ENCODE peak calls at places on chromosomes 7 and 10, in eight cellular contexts. T is foreskin fibroblast, J is right lobe of liver, V is endothelial cell of umbilical vein, W is epithelial cell of esophagus, U is bronchial epithelial cell, A is A549, L is upper lobe of right lung. M is an unnamed sample.

GRCh38 chr7:74417419-74417971 is 36.2 kb upstream of the GTF2IRD1 start:
- DNase-seq in T (peak), J (peak), V (peak), W (peak), U (peak), A (peak), L (peak), M (peak)

GRCh38 chr7:41693150-41693997 is 9.5 kb downstream of the INHBA start:
- DNase-seq in T (peak), J (no peak), V (no peak), W (peak), U (peak), A (no peak), L (no peak), M (no peak)

GRCh38 chr10:42488416-42488815 is 150.0 kb downstream of the ZNF33B start:
- DNase-seq in T (peak), J (no peak), V (peak), W (no peak), U (peak), A (no peak), L (no peak), M (peak)

GRCh38 chr7:123070702-123071286 is 75.3 kb upstream of the TAS2R16 start:
- DNase-seq in T (no peak), J (no peak), V (peak), W (peak), U (peak), A (peak), L (no peak), M (peak)

GRCh38 chr10:118471863-118472262 is 123.6 kb downstream of the PRLHR start:
- DNase-seq in T (peak), J (no peak), V (no peak), W (peak), U (peak), A (no peak), L (no peak), M (peak)

GRCh38 chr7:69659964-69660363 is 61.7 kb downstream of the AUTS2 start:
- DNase-seq in T (no peak), J (no peak), V (no peak), W (no peak), U (no peak), A (no peak), L (no peak), M (peak)

GRCh38 chr7:115224923-115225322 is 303.0 kb downstream of the MDFIC start:
- DNase-seq in T (no peak), J (no peak), V (no peak), W (no peak), U (no peak), A (no peak), L (no peak), M (no peak)

GRCh38 chr10:1057106-1057657 is 997 bp downstream of the WDR37 start:
- DNase-seq in T (no peak), J (no peak), V (peak), W (peak), U (peak), A (peak), L (no peak), M (no peak)

GRCh38 chr10:108249940-108250339 is 1085.4 kb upstream of the SORCS1 start:
- DNase-seq in T (no peak), J (no peak), V (no peak), W (no peak), U (no peak), A (no peak), L (no peak), M (no peak)

GRCh38 chr7:157703534-157704195 is 366.9 kb downstream of the DNAJB6 start:
- DNase-seq in T (no peak), J (no peak), V (no peak), W (no peak), U (no peak), A (no peak), L (peak), M (no peak)

GRCh38 chr10:91987397-91988037 is 63.9 kb downstream of the BTAF1 start:
- DNase-seq in T (no peak), J (no peak), V (no peak), W (no peak), U (no peak), A (no peak), L (no peak), M (no peak)

GRCh38 chr7:80833289-80834104 is 85.4 kb downstream of the SEMA3C start:
- DNase-seq in T (peak), J (no peak), V (no peak), W (peak), U (peak), A (no peak), L (no peak), M (peak)

GRCh38 chr10:50554995-50555568 is 68.7 kb downstream of the SGMS1 start:
- DNase-seq in T (peak), J (no peak), V (peak), W (no peak), U (no peak), A (no peak), L (no peak), M (peak)

GRCh38 chr10:33216661-33217427 is 117.6 kb downstream of the NRP1 start:
- DNase-seq in T (peak), J (no peak), V (peak), W (peak), U (peak), A (peak), L (no peak), M (peak)

GRCh38 chr10:71481746-71482410 is 85.2 kb downstream of the CDH23 start:
- DNase-seq in T (no peak), J (no peak), V (no peak), W (no peak), U (no peak), A (no peak), L (no peak), M (no peak)

GRCh38 chr10:58041901-58042300 is 225.8 kb downstream of the IPMK start:
- DNase-seq in T (peak), J (no peak), V (no peak), W (peak), U (no peak), A (no peak), L (no peak), M (no peak)

GRCh38 chr7:135659159-135659837 is 3.0 kb upstream of the STMP1 start:
- DNase-seq in T (peak), J (no peak), V (peak), W (no peak), U (no peak), A (no peak), L (no peak), M (peak)

GRCh38 chr10:72316748-72317435 is 37.8 kb downstream of the DNAJB12 start:
- DNase-seq in T (no peak), J (peak), V (peak), W (no peak), U (no peak), A (no peak), L (peak), M (no peak)

GRCh38 chr10:101484154-101484748 is 103.8 kb downstream of the POLL start:
- DNase-seq in T (no peak), J (no peak), V (no peak), W (no peak), U (no peak), A (no peak), L (no peak), M (no peak)

GRCh38 chr7:40784176-40784575 is 649.4 kb downstream of the SUGCT start:
- DNase-seq in T (no peak), J (no peak), V (no peak), W (no peak), U (no peak), A (no peak), L (no peak), M (no peak)

GRCh38 chr7:44447874-44448425 is 42.5 kb downstream of the NUDCD3 start:
- DNase-seq in T (no peak), J (no peak), V (no peak), W (no peak), U (no peak), A (no peak), L (no peak), M (no peak)

GRCh38 chr7:157125376-157126223 is 13.1 kb upstream of the UBE3C start:
- DNase-seq in T (no peak), J (no peak), V (no peak), W (no peak), U (no peak), A (no peak), L (no peak), M (no peak)

DNA sequence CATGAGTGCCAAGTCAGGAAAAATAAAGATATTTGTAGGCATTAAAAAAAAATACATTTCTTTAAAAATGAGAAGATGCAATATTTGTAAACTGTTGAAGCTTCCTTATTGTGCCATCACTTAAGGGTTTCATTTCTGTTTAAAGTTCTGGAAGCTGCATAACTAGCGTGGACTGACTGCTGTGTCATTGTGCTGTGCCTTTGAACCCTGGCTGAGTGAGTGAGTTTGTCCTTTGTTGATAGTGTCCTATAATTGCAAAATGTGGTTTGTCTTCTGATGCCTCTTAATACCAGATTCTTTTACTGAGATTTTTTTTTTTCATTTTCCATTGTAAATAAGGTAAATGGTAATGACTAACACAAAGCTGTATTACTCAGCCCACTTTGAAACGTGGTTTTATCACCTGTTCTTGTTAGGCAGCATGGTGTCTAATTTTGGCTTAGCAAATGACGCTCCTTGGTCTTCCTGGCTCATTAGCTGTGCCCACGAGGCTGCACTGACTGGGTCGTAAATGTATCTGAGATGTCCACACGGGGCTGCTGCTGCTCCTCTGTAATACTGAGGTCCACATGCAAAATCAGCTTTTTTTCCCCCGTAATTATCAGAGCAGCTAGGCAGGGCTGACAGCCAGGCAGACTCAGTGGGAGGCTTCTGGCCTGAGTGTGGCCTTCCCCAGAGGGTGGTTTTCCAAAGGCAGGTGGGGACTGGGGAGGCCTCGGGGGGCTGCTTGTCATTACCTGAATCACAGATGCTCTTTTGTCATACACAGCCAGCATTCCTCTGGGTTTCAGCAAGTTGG is 14.8 kb downstream of the ZSCAN25 start:
- DNase-seq in T (peak), J (no peak), V (no peak), W (peak), U (peak), A (peak), L (no peak), M (peak)
- TF ChIP-seq CTCF in T (peak), J (no peak), V (no peak), W (peak), U (peak), A (peak), L (peak), M (peak)

GRCh38 chr10:97726636-97727178 is 10.2 kb upstream of the ZFYVE27 start:
- DNase-seq in T (peak), J (peak), V (peak), W (peak), U (peak), A (no peak), L (no peak), M (peak)
- H3K4me3 ChIP-seq in T (no peak), J (no peak), V (peak), W (peak), U (no peak), A (no peak), L (no peak), M (peak)

GRCh38 chr10:132536241-132536963 is 1.2 kb upstream of the INPP5A start:
- DNase-seq in T (peak), J (peak), V (no peak), W (no peak), U (no peak), A (no peak), L (peak), M (no peak)
- TF ChIP-seq CTCF in T (no peak), J (no peak), V (no peak), W (no peak), U (no peak), A (no peak), L (no peak), M (no peak)

DNA sequence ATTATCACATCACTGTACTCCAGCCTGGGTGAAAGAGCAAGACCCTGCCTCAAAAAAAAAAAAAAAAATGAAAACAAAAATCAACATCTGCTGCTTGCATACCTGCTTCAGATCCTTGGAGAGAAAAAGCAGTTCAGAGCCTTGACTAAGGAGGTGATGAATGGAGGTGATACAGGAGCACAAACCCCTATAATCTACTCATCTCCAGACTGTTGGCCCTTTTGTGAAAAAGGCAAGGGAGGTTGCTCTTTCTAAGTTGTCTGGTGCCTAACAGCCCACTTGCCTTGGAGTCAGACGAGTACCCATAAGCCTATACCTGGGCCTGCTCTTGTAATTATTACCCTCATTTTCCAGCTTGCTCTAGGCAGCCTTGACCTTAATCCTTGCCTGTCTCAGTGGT is 1.4 kb downstream of the SFXN2 start:
- DNase-seq in T (no peak), J (no peak), V (no peak), W (no peak), U (no peak), A (no peak), L (no peak), M (no peak)
- H3K4me3 ChIP-seq in T (no peak), J (no peak), V (no peak), W (no peak), U (no peak), A (no peak), L (no peak), M (no peak)